ENCODE peak calls at places on chromosome 5, in eight cellular contexts. A, G, Z, Q, B, K, U and E are unnamed samples.

GRCh38 chr5:154520861-154521453 is 42.9 kb upstream of the HAND1 start:
- DNase-seq in B (peak), A (peak), Z (peak), Q (peak), U (peak), G (no peak), K (peak), E (no peak)

GRCh38 chr5:96004754-96005153 is 43.1 kb upstream of the ELL2 start:
- DNase-seq in Q (no peak), A (no peak), U (no peak), Z (peak), B (no peak), K (no peak), G (no peak), E (no peak)

GRCh38 chr5:35811108-35811741 is 45.5 kb upstream of the IL7R start:
- DNase-seq in G (peak), Z (no peak), U (no peak), A (no peak), K (peak), Q (peak), B (no peak), E (peak)

GRCh38 chr5:123422433-123423277 is 548 bp downstream of the CEP120 start:
- DNase-seq in K (peak), Z (peak), Q (peak), G (peak), B (peak), A (no peak), U (peak), E (peak)

GRCh38 chr5:113081881-113082546 is 105.4 kb downstream of the DCP2 start:
- DNase-seq in B (no peak), K (peak), A (no peak), Z (no peak), Q (peak), G (peak), U (no peak), E (peak)

GRCh38 chr5:138951986-138952735 is 77.0 kb upstream of the LRRTM2 start:
- DNase-seq in G (no peak), Z (no peak), U (no peak), Q (no peak), K (no peak), B (no peak), A (no peak), E (no peak)

GRCh38 chr5:87151547-87151946 is 116.1 kb upstream of the RASA1 start:
- DNase-seq in G (peak), B (no peak), A (no peak), U (no peak), Q (peak), Z (no peak), K (peak), E (peak)

GRCh38 chr5:97534166-97534565 is 351.1 kb upstream of the RIOK2 start:
- DNase-seq in Q (peak), Z (peak), A (peak), U (peak), B (peak), K (peak), G (peak), E (peak)

GRCh38 chr5:126808619-126809018 is 31.7 kb downstream of the LMNB1 start:
- DNase-seq in Z (peak), A (no peak), K (peak), Q (peak), U (peak), G (peak), B (peak), E (no peak)

GRCh38 chr5:122078116-122078865 is at the start of gene LOX:
- DNase-seq in Z (no peak), A (peak), Q (peak), B (peak), G (peak), K (peak), U (peak), E (peak)

GRCh38 chr5:73902327-73903051 is 276.5 kb downstream of the ARHGEF28 start:
- DNase-seq in U (peak), G (peak), Z (peak), A (no peak), K (peak), Q (peak), B (peak), E (peak)

GRCh38 chr5:95895771-95896170 is 65.9 kb downstream of the ELL2 start:
- DNase-seq in K (no peak), Z (no peak), U (no peak), G (no peak), A (peak), Q (no peak), B (peak), E (peak)

GRCh38 chr5:82820958-82821880 is 256.0 kb downstream of the TMEM167A start:
- DNase-seq in U (no peak), G (peak), A (no peak), Z (no peak), Q (no peak), B (peak), K (no peak), E (no peak)

GRCh38 chr5:83718195-83718825 is 2.3 kb downstream of the HAPLN1 start:
- DNase-seq in Z (peak), G (peak), B (peak), A (peak), Q (peak), U (peak), K (peak), E (peak)

GRCh38 chr5:92222449-92222848 is 839.3 kb upstream of the ARRDC3 start:
- DNase-seq in K (peak), U (no peak), Z (no peak), A (peak), B (peak), G (no peak), Q (no peak), E (no peak)

GRCh38 chr5:56405116-56405515 is 172.0 kb upstream of the ANKRD55 start:
- DNase-seq in A (no peak), G (no peak), Z (no peak), K (no peak), U (no peak), Q (no peak), B (peak), E (no peak)

GRCh38 chr5:168270446-168270845 is 21.0 kb upstream of the WWC1 start:
- DNase-seq in B (no peak), A (no peak), U (peak), K (no peak), Z (no peak), G (no peak), Q (peak), E (peak)

GRCh38 chr5:3661755-3662296 is 66.2 kb downstream of the IRX1 start:
- DNase-seq in Q (no peak), A (no peak), U (no peak), B (no peak), Z (no peak), G (no peak), K (no peak), E (no peak)

GRCh38 chr5:163976691-163977090 is 471.3 kb downstream of the MAT2B start:
- DNase-seq in Q (no peak), G (no peak), K (no peak), B (no peak), Z (peak), A (no peak), U (no peak), E (peak)

GRCh38 chr5:1522601-1523479 is 920 bp downstream of the LPCAT1 start:
- DNase-seq in U (peak), Z (peak), Q (no peak), G (peak), A (peak), B (peak), K (no peak), E (no peak)

GRCh38 chr5:141655020-141655419 is 3.8 kb upstream of the FCHSD1 start:
- DNase-seq in U (no peak), G (no peak), Q (no peak), A (no peak), K (no peak), B (no peak), Z (no peak), E (no peak)

GRCh38 chr5:141654298-141654697 is 3.1 kb upstream of the FCHSD1 start:
- DNase-seq in B (no peak), Q (peak), G (no peak), A (no peak), K (peak), U (no peak), Z (no peak), E (peak)

GRCh38 chr5:141656396-141656795 is 5.2 kb upstream of the FCHSD1 start:
- DNase-seq in U (no peak), B (no peak), G (no peak), K (no peak), Q (no peak), A (no peak), Z (no peak), E (no peak)

GRCh38 chr5:141662028-141662427 is 10.8 kb upstream of the FCHSD1 start:
- DNase-seq in K (no peak), U (no peak), A (no peak), B (no peak), Q (no peak), Z (peak), G (no peak), E (no peak)

GRCh38 chr5:141657937-141658545 is 6.8 kb upstream of the FCHSD1 start:
- DNase-seq in Q (peak), A (no peak), G (peak), Z (no peak), K (peak), B (no peak), U (no peak), E (peak)
- H2AFZ ChIP-seq in Q (no peak), A (no peak), G (no peak), Z (no peak), K (no peak), B (no peak), U (no peak), E (no peak)

GRCh38 chr5:68405784-68406183 is 190.2 kb downstream of the PIK3R1 start:
- DNase-seq in Q (no peak), K (no peak), Z (no peak), A (no peak), G (no peak), U (no peak), B (no peak), E (no peak)

GRCh38 chr5:68406767-68407232 is 191.2 kb downstream of the PIK3R1 start:
- DNase-seq in A (no peak), B (no peak), U (peak), K (peak), Q (no peak), G (no peak), Z (no peak), E (no peak)

GRCh38 chr5:68407312-68408239 is 192.0 kb downstream of the PIK3R1 start:
- DNase-seq in G (no peak), Q (no peak), Z (no peak), K (no peak), B (no peak), U (no peak), A (no peak), E (no peak)

GRCh38 chr5:68405026-68405684 is 189.6 kb downstream of the PIK3R1 start:
- DNase-seq in Q (no peak), G (peak), B (no peak), A (no peak), U (peak), Z (no peak), K (peak), E (no peak)

GRCh38 chr5:68406344-68406743 is 190.8 kb downstream of the PIK3R1 start:
- DNase-seq in U (no peak), Q (no peak), Z (no peak), K (peak), B (no peak), G (peak), A (no peak), E (no peak)
- H3K4me2 ChIP-seq in U (peak), Q (no peak), Z (no peak), K (peak), B (no peak), G (peak), A (no peak), E (no peak)

GRCh38 chr5:78720997-78721396 is 72.4 kb upstream of the LHFPL2 start:
- DNase-seq in Z (no peak), Q (no peak), G (peak), U (no peak), A (no peak), B (no peak), K (peak), E (no peak)
- H2AFZ ChIP-seq in Z (no peak), Q (no peak), G (peak), U (peak), A (no peak), B (peak), K (peak), E (no peak)

DNA sequence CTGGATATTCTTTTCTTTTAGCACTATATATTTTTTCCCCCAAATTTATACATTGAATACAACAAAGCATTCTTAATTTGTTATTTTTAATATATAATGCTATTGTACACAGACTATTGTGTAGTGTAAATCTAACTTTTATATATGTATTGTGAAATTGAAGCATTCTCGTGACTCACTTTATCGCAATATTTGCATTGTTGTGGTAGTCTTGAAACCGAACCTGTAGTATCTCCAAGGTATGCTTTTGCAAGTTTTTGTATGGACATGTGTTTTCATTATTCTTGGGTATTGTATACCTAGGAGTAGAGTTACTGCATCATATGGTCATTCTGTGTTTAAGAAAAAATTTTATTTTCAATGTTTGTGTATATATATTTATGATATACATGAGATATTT is 49.6 kb downstream of the NSD1 start:
- DNase-seq in Q (no peak), U (no peak), B (no peak), G (no peak), Z (no peak), A (no peak), K (peak), E (no peak)
- H3K4me2 ChIP-seq in Q (no peak), U (no peak), B (no peak), G (no peak), Z (no peak), A (no peak), K (no peak), E (no peak)

GRCh38 chr5:137498301-137498735 is 808 bp downstream of the SPOCK1 start:
- DNase-seq in U (peak), Z (no peak), Q (no peak), A (peak), B (peak), K (peak), G (no peak), E (no peak)
- H2AFZ ChIP-seq in U (peak), Z (no peak), Q (no peak), A (no peak), B (peak), K (peak), G (peak), E (peak)

DNA sequence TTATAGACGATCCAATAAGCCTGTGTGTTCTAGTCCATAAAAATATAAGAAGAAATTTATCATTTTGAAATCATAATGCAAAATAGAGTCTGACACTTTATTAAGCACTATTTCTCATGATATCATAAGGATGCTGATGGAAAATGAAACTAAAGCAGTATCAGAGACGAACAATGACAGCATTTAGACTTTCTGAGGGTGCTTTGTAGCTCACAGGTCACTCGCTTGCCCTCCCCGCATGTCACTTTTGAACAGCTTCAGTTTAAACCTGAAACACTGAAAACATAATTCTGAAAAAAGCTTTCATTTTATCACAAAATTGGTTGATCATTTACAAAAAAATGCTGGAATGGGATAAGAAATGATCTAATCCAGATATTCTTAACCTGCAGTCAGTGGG is 247.1 kb downstream of the EBF1 start:
- DNase-seq in Q (no peak), G (no peak), A (no peak), K (no peak), B (no peak), U (no peak), Z (no peak), E (no peak)
- H3K4me2 ChIP-seq in Q (no peak), G (no peak), A (no peak), K (no peak), B (no peak), U (no peak), Z (peak), E (no peak)

GRCh38 chr5:53045263-53045662 is 56.1 kb downstream of the ITGA2 start:
- DNase-seq in Z (no peak), B (no peak), Q (no peak), A (no peak), U (no peak), G (no peak), K (no peak), E (peak)
- H2AFZ ChIP-seq in Z (no peak), B (no peak), Q (no peak), A (no peak), U (no peak), G (no peak), K (no peak), E (no peak)

DNA sequence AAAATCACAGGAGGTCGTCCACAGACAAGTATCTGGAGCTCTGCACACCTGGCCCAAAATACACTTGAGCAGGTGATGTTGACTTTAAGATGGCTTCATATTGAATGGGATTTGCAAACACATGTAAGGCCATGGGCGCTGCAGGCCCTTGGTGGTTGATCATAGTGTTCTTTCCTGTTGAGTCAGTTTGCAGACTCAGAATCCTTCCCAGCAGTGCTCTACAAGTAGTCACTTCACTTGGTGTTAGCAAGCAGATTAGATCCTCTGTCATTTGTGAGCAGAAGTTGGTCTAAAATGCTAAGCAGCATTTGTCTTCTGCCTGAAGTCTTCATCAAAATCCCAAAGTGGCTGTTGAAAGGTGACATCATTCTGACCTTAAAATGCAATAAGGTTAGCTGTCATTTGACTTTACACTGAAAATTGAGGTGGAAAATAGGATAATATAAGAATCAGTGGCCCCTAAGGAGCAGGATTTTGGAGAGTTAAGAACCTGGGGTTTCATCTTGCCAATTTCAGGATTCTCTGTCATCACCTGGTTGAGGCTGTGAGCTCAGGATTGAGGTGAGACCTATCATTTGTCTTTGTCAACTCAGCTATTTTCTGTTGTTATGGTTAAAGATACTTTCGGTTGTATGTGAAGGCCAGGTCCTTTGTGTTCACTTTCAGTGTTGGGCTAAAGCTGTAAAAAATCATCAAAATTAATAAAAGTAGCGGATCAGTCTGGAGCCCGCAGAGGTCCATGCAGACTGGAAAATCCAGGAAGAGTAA is 114.5 kb downstream of the LRRC70 start:
- DNase-seq in U (no peak), K (no peak), G (no peak), Z (no peak), A (no peak), B (no peak), Q (no peak), E (no peak)
- H3K4me2 ChIP-seq in U (no peak), K (no peak), G (no peak), Z (no peak), A (no peak), B (no peak), Q (no peak), E (no peak)

DNA sequence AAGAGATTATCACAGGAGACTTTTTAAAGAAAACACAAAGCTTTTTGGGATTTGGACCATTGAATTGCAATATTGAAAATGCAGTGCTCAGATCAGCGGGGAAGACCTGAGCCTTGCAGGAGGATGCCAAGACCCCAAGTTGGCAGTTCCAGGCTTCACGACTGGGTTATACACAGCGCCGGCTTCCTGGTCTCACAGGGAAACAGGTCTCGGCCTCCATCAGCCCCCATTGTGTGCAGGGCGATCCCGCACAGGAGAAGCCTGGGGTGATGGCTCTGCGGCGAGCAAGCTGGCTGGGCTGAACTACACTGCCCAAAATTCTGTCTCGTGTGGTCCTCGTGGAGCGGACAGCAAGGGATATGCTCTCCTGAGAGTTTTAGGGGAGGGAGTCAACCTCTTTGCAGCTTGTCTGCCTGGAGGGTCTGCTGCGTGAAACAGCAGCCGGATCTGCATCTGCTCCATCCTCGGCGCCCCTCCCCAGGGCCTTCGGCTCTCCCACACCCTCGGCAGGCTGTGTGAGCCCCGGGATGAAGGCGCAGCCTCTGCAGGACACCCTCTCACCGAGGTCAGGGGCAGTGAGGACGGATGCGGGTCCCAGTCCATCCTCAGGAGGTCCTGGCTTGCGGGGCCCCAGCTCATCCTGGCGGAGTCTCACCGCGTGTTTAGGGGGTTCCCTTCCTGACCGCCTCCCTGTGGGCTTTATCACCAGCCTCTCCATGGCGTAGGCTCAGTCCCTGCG is 60.6 kb downstream of the NSUN2 start:
- DNase-seq in G (no peak), K (no peak), Q (no peak), A (no peak), B (no peak), Z (no peak), U (no peak), E (no peak)
- H2AFZ ChIP-seq in G (no peak), K (no peak), Q (no peak), A (no peak), B (no peak), Z (no peak), U (no peak), E (no peak)